ENCODE peak calls at places on chromosomes 3 and 15, in seven cellular contexts. R is epithelial cell of proximal tubule; L is CD4-positive, alpha-beta T cell; J is astrocyte of the cerebellum; S is psoas muscle; N is pancreas; M is GM12864. K is an unnamed sample.

GRCh38 chr15:93233710-93234109 is 144.7 kb upstream of the RGMA start:
- DNase-seq in R (no peak), S (no peak), N (no peak), J (no peak), L (no peak), M (no peak), K (no peak)

GRCh38 chr3:187713504-187713903 is 11.1 kb upstream of the RTP2 start:
- DNase-seq in J (no peak), N (no peak), R (no peak), L (no peak), M (no peak), S (no peak), K (no peak)

GRCh38 chr3:186959029-186959624 is 28.8 kb downstream of the ST6GAL1 start:
- DNase-seq in R (no peak), J (no peak), N (no peak), M (no peak), S (no peak), L (no peak), K (no peak)

GRCh38 chr15:29420188-29420587 is 150.6 kb upstream of the NSMCE3 start:
- DNase-seq in J (no peak), L (no peak), S (no peak), M (no peak), R (no peak), N (no peak), K (no peak)

GRCh38 chr3:101813817-101814440 is 34.9 kb downstream of the NXPE3 start:
- DNase-seq in R (no peak), M (no peak), N (no peak), L (no peak), S (no peak), J (peak; percentile 13), K (no peak)

GRCh38 chr3:9783954-9784353 is 8.3 kb downstream of the TADA3 start:
- DNase-seq in L (no peak), M (no peak), R (no peak), J (no peak), S (no peak), N (no peak), K (no peak)

GRCh38 chr15:34122771-34123183 is 20.9 kb downstream of the PGBD4 start:
- DNase-seq in J (peak; percentile 66), S (no peak), L (no peak), M (no peak), R (no peak), N (no peak), K (peak; percentile 26)

GRCh38 chr3:160569874-160570273 is 4.5 kb upstream of the KPNA4 start:
- DNase-seq in M (no peak), N (no peak), S (no peak), L (no peak), R (no peak), J (no peak), K (no peak)

GRCh38 chr3:191329654-191330308 is 545 bp downstream of the UTS2B start:
- DNase-seq in M (no peak), N (peak; percentile 83), L (no peak), J (no peak), R (no peak), S (peak; percentile 73), K (no peak)

GRCh38 chr3:16768956-16769355 is 115.8 kb upstream of the PLCL2 start:
- DNase-seq in N (no peak), J (peak; percentile 66), L (no peak), S (no peak), R (peak; percentile 56), M (no peak), K (no peak)

GRCh38 chr3:128709506-128710210 is 16.3 kb upstream of the RAB7A start:
- DNase-seq in J (no peak), S (no peak), M (no peak), N (no peak), R (no peak), L (no peak), K (no peak)

GRCh38 chr3:66083961-66084270 is 45.2 kb upstream of the MAGI1 start:
- DNase-seq in M (no peak), S (no peak), R (no peak), J (no peak), N (no peak), L (no peak), K (no peak)

GRCh38 chr3:34995771-34996430 is 643.4 kb upstream of the ARPP21 start:
- DNase-seq in M (no peak), S (no peak), L (no peak), J (no peak), R (no peak), N (no peak), K (no peak)

GRCh38 chr3:86381247-86381646 is 609.7 kb downstream of the VGLL3 start:
- DNase-seq in M (no peak), L (no peak), J (no peak), N (no peak), R (no peak), S (no peak), K (no peak)

GRCh38 chr3:86382556-86382955 is 608.4 kb downstream of the VGLL3 start:
- DNase-seq in M (no peak), S (no peak), J (no peak), N (no peak), R (no peak), L (no peak), K (no peak)
- TF ChIP-seq CTCF in M (no peak), S (no peak), J (no peak), N (no peak), R (no peak), L (no peak), K (no peak)

GRCh38 chr15:75921732-75922703 is 18.3 kb downstream of the FBXO22 start:
- DNase-seq in L (no peak), N (no peak), J (peak; percentile 37), M (no peak), S (no peak), R (peak; percentile 64), K (no peak)
- TF ChIP-seq CTCF in L (peak; percentile 33), N (no peak), J (peak; percentile 51), M (peak; percentile 25), S (peak; percentile 32), R (peak; percentile 70), K (no peak)

DNA sequence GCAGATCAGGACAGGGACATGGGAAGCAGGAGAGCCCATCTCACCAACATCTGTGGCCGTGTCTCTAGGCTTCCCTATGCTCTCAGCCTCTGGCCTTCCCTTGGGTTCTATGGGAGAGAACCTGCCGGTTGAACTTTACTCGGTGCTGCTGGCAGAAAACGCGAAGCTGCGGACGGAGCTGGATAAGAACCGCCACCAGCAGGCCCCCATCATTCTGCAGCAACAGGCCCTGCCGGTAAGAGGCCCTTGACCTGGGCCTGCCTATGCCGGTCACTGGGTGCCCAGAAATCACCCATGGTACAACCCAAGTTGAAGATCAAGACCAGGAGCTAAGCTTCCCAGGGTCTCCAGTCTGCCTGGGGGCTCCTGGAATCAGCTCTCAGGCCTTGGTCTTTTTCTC is 34.8 kb downstream of the CYP11A1 start:
- DNase-seq in R (no peak), L (no peak), S (no peak), M (no peak), N (no peak), J (no peak), K (no peak)
- TF ChIP-seq CTCF in R (no peak), L (no peak), S (no peak), M (no peak), N (no peak), J (no peak), K (no peak)

DNA sequence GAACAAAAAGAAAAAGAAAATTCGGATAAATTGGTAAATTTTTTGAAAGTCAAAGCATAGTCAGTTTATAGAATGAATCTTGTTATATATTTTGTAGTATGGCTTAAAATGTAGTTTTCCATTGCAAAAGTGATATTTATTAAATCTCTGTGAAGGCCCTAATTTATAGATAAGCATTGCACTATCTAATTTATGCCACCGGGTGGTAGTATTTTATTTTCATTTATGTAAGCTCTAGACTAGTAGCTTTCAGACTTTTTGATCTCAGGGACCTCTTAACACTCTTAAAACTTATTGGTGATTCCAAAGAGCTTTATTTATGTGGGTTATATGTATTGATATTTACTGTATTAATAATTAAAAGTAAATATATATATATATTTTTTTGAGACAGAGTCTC is 133.9 kb upstream of the LRRFIP2 start:
- DNase-seq in R (no peak), L (no peak), M (no peak), S (no peak), N (no peak), J (peak; percentile 22), K (peak; percentile 24)
- TF ChIP-seq CTCF in R (peak; percentile 37), L (peak; percentile 27), M (no peak), S (peak; percentile 34), N (no peak), J (no peak), K (peak; percentile 17)

GRCh38 chr15:28060005-28060404 is 39.1 kb downstream of the OCA2 start:
- DNase-seq in S (no peak), J (no peak), M (no peak), N (no peak), R (no peak), L (no peak), K (no peak)
- TF ChIP-seq CTCF in S (no peak), J (no peak), M (no peak), N (no peak), R (no peak), L (no peak), K (no peak)